ENCODE peak calls at places on chromosomes 6 and 20, in five cellular contexts. N is immature natural killer cell, V is EL, S is cardiac muscle cell, X is NCI-H1092. A is an unnamed sample.

GRCh38 chr20:9066196-9066595 is 2.7 kb upstream of the PLCB4 start:
- DNase-seq in N (no peak), V (peak; percentile 47), S (no peak), X (no peak), A (no peak)

GRCh38 chr6:132490478-132491204 is 22.3 kb downstream of the STX7 start:
- DNase-seq in N (peak; percentile 23), V (no peak), S (no peak), X (no peak), A (no peak)

GRCh38 chr20:50513169-50514034 is 3.2 kb downstream of the PTPN1 start:
- DNase-seq in N (no peak), V (peak; percentile 67), S (peak; percentile 67), X (no peak), A (no peak)

GRCh38 chr6:17258763-17259162 is 22.4 kb upstream of the RBM24 start:
- DNase-seq in N (no peak), V (no peak), S (no peak), X (peak; percentile 45), A (no peak)

GRCh38 chr6:124158024-124158423 is 354.4 kb downstream of the NKAIN2 start:
- DNase-seq in N (no peak), V (no peak), S (no peak), X (no peak), A (no peak)

GRCh38 chr6:3770023-3770422 is 18.5 kb upstream of the PXDC1 start:
- DNase-seq in N (no peak), V (no peak), S (no peak), X (no peak), A (no peak)

GRCh38 chr6:28433119-28433518 is 10.2 kb downstream of the ZSCAN23 start:
- DNase-seq in N (no peak), V (no peak), S (no peak), X (no peak), A (no peak)

GRCh38 chr6:75748743-75749538 is at the start of gene MYO6:
- DNase-seq in N (peak; percentile 66), V (peak; percentile 66), S (peak; percentile 64), X (peak; percentile 13), A (peak; percentile 84)

GRCh38 chr6:37122861-37123260 is 47.1 kb upstream of the PIM1 start:
- DNase-seq in N (no peak), V (no peak), S (no peak), X (no peak), A (no peak)

GRCh38 chr20:49999329-49999728 is 16.5 kb downstream of the SNAI1 start:
- DNase-seq in N (no peak), V (no peak), S (no peak), X (no peak), A (no peak)

GRCh38 chr6:125791151-125791819 is 525 bp downstream of the NCOA7 start:
- DNase-seq in N (peak; percentile 48), V (peak; percentile 51), S (peak; percentile 58), X (no peak), A (no peak)

GRCh38 chr6:7140631-7141366 is 33.0 kb downstream of the RREB1 start:
- DNase-seq in N (peak; percentile 83), V (peak; percentile 87), S (peak; percentile 81), X (peak; percentile 21), A (peak; percentile 97)

GRCh38 chr6:140867336-140867735 is 1265.4 kb upstream of the GJE1 start:
- DNase-seq in N (no peak), V (no peak), S (no peak), X (no peak), A (no peak)

GRCh38 chr6:138197570-138197969 is 20.7 kb downstream of the PBOV1 start:
- DNase-seq in N (no peak), V (no peak), S (no peak), X (no peak), A (no peak)

GRCh38 chr6:42158631-42159030 is 14.5 kb upstream of the GUCA1A start:
- DNase-seq in N (no peak), V (no peak), S (no peak), X (no peak), A (no peak)

GRCh38 chr6:1774541-1774940 is 164.8 kb downstream of the FOXC1 start:
- DNase-seq in N (no peak), V (no peak), S (no peak), X (no peak), A (no peak)

GRCh38 chr6:10719386-10720228 is 3.3 kb upstream of the TMEM14C start:
- DNase-seq in N (peak; percentile 54), V (peak; percentile 45), S (peak; percentile 25), X (no peak), A (no peak)

GRCh38 chr6:13113956-13114593 is 214.3 kb downstream of the TBC1D7 start:
- DNase-seq in N (no peak), V (no peak), S (peak; percentile 33), X (no peak), A (no peak)

GRCh38 chr20:45288860-45289259 is 17.8 kb upstream of the RBPJL start:
- DNase-seq in N (no peak), V (no peak), S (no peak), X (no peak), A (no peak)

GRCh38 chr6:17712573-17712972 is 5.8 kb upstream of the NUP153 start:
- DNase-seq in N (no peak), V (no peak), S (no peak), X (no peak), A (no peak)

GRCh38 chr6:72835749-72836148 is 213.9 kb downstream of the KCNQ5 start:
- DNase-seq in N (no peak), V (no peak), S (no peak), X (no peak), A (no peak)

GRCh38 chr6:148221580-148221979 is 121.1 kb upstream of the SASH1 start:
- DNase-seq in N (no peak), V (peak; percentile 34), S (no peak), X (no peak), A (no peak)

GRCh38 chr6:56193846-56194245 is 53.5 kb downstream of the COL21A1 start:
- DNase-seq in N (no peak), V (peak; percentile 32), S (peak; percentile 27), X (no peak), A (no peak)

GRCh38 chr20:47982574-47983360 is 197.5 kb upstream of the SULF2 start:
- DNase-seq in N (no peak), V (no peak), S (no peak), X (no peak), A (peak; percentile 53)

GRCh38 chr6:13445005-13445743 is 42.2 kb downstream of the GFOD1 start:
- DNase-seq in N (no peak), V (peak; percentile 46), S (peak; percentile 79), X (peak; percentile 34), A (no peak)

GRCh38 chr6:85364354-85364753 is 85.5 kb upstream of the NT5E start:
- DNase-seq in N (no peak), V (peak; percentile 84), S (peak; percentile 18), X (no peak), A (no peak)

GRCh38 chr6:56890683-56891429 is 64.1 kb upstream of the BEND6 start:
- DNase-seq in N (no peak), V (peak; percentile 88), S (peak; percentile 88), X (no peak), A (no peak)

GRCh38 chr20:32326507-32326851 is 31.7 kb upstream of the ASXL1 start:
- DNase-seq in N (no peak), V (no peak), S (no peak), X (peak; percentile 42), A (no peak)

GRCh38 chr20:32125511-32125910 is 16.0 kb downstream of the TM9SF4 start:
- DNase-seq in N (no peak), V (no peak), S (no peak), X (no peak), A (no peak)

GRCh38 chr6:88045521-88046136 is 2.0 kb upstream of the SPACA1 start:
- DNase-seq in N (no peak), V (no peak), S (no peak), X (no peak), A (no peak)

GRCh38 chr20:25076731-25077609 is 5.0 kb downstream of the VSX1 start:
- DNase-seq in N (no peak), V (no peak), S (peak; percentile 52), X (peak; percentile 30), A (peak; percentile 27)

GRCh38 chr20:10985536-10985935 is 311.7 kb upstream of the JAG1 start:
- DNase-seq in N (no peak), V (peak; percentile 54), S (peak; percentile 65), X (no peak), A (no peak)

GRCh38 chr6:139531148-139531547 is 156.7 kb upstream of the CITED2 start:
- DNase-seq in N (peak; percentile 63), V (no peak), S (no peak), X (no peak), A (no peak)

GRCh38 chr20:878511-879307 is 37.4 kb downstream of the ANGPT4 start:
- DNase-seq in N (no peak), V (no peak), S (peak; percentile 52), X (no peak), A (no peak)

GRCh38 chr6:21733311-21733710 is 139.8 kb downstream of the SOX4 start:
- DNase-seq in N (no peak), V (no peak), S (no peak), X (no peak), A (no peak)

GRCh38 chr6:49325901-49326300 is 137.2 kb downstream of the MMUT start:
- DNase-seq in N (no peak), V (no peak), S (peak; percentile 20), X (no peak), A (no peak)